ENCODE peak calls at places on chromosomes 7 and 10, in four cellular contexts. F is tibial nerve, B is SJSA1, C is Caco-2. Y is an unnamed sample. For H3K9me3, the result is how much of the 10 kb centered on the place peaks cover.

GRCh38 chr7:99614495-99614894 is 2.3 kb upstream of the ZSCAN25 start:
- DNase-seq in F (no peak), B (no peak), C (no peak), Y (no peak)

GRCh38 chr7:151566897-151567320 is 47.2 kb upstream of the RHEB start:
- DNase-seq in F (no peak), B (no peak), C (no peak), Y (no peak)

GRCh38 chr10:44995914-44996633 is 4.6 kb upstream of the ZNF22 start:
- DNase-seq in F (peak), B (peak), C (no peak), Y (no peak)

GRCh38 chr7:102152672-102153585 is 133.7 kb upstream of the SH2B2 start:
- DNase-seq in F (no peak), B (no peak), C (peak), Y (no peak)

GRCh38 chr7:47516985-47517590 is 64.8 kb downstream of the TNS3 start:
- DNase-seq in F (no peak), B (no peak), C (no peak), Y (no peak)

GRCh38 chr10:122163182-122164027 is 107.7 kb upstream of the BTBD16 start:
- DNase-seq in F (no peak), B (no peak), C (no peak), Y (no peak)

GRCh38 chr7:103727982-103728610 is 261.4 kb downstream of the RELN start:
- DNase-seq in F (no peak), B (no peak), C (no peak), Y (no peak)

GRCh38 chr10:52682766-52683165 is 89.8 kb downstream of the MBL2 start:
- DNase-seq in F (no peak), B (no peak), C (peak), Y (no peak)

GRCh38 chr10:12534824-12535223 is 185.5 kb downstream of the CAMK1D start:
- DNase-seq in F (no peak), B (no peak), C (peak), Y (no peak)

GRCh38 chr7:151343516-151343915 is 1.9 kb downstream of the NUB1 start:
- DNase-seq in F (no peak), B (no peak), C (no peak), Y (no peak)

GRCh38 chr7:77903597-77903996 is 105.0 kb downstream of the PHTF2 start:
- DNase-seq in F (no peak), B (no peak), C (peak), Y (no peak)

GRCh38 chr10:96548589-96548988 is 34.9 kb upstream of the TLL2 start:
- DNase-seq in F (no peak), B (no peak), C (no peak), Y (no peak)

GRCh38 chr7:29314148-29314547 is 119.6 kb downstream of the CHN2 start:
- DNase-seq in F (no peak), B (no peak), C (no peak), Y (no peak)

GRCh38 chr7:129774359-129774758 is 162.8 kb downstream of the NRF1 start:
- DNase-seq in F (no peak), B (no peak), C (no peak), Y (no peak)

GRCh38 chr10:118583611-118584010 is 11.8 kb downstream of the PRLHR start:
- DNase-seq in F (no peak), B (no peak), C (no peak), Y (no peak)

GRCh38 chr10:118584181-118584954 is 11.1 kb downstream of the PRLHR start:
- DNase-seq in F (no peak), B (peak), C (no peak), Y (peak)

GRCh38 chr10:118587881-118588651 is 7.4 kb downstream of the PRLHR start:
- DNase-seq in F (no peak), B (no peak), C (no peak), Y (no peak)

GRCh38 chr10:118585234-118585633 is 10.2 kb downstream of the PRLHR start:
- DNase-seq in F (no peak), B (no peak), C (no peak), Y (no peak)

GRCh38 chr10:118585794-118586193 is 9.7 kb downstream of the PRLHR start:
- DNase-seq in F (no peak), B (no peak), C (no peak), Y (no peak)
- H3K9me3 ChIP-seq in F (under half), B (under half), C (under half), Y (under half)

DNA sequence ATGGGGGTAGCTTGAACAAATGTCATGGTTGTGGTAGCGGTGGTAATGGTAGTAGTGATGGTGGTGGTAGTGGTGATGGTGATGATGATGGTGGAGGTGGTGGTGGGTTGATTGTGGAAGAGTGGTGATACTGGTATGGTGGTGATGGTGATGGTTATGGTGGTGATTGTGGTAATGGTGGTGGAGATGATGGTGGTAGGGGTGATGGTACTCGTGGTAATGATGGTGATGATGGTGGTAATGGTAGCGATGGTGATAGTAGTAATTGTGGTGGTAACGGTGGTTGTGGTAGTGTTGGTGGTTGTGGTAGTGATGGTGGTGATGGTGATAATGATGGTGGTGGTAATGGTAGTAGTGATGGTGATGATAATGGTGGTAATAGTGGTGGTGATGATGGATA is 65.7 kb upstream of the SDK1 start:
- DNase-seq in F (no peak), B (no peak), C (no peak), Y (no peak)
- H3K9me3 ChIP-seq in F (under half), B (under half), C (under half), Y (under half)

DNA sequence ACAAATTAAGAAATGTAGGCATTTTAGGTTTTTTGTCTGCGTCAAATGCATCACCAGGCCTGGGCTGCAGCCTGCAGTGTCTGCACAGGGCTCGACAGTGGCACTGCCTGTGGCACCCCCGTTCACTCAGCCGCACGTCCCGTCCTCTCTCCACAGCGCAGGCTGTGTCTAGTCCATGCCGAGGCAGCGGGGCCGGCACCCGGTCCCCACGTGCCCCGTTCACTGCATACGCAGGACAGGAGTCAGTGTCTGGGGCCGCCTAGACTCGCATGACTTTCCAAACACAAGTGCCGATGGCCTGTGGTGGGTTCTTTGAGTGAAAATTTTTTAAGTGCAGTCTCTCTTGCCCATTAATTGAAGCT is 446.4 kb downstream of the PTPRN2 start:
- DNase-seq in F (no peak), B (no peak), C (no peak), Y (no peak)
- H3K9me3 ChIP-seq in F (under half), B (under half), C (under half), Y (half or more)

GRCh38 chr10:37535459-37536246 is 321.8 kb downstream of the ZNF248 start:
- DNase-seq in F (no peak), B (peak), C (no peak), Y (no peak)

GRCh38 chr10:37534166-37534565 is 323.2 kb downstream of the ZNF248 start:
- DNase-seq in F (no peak), B (no peak), C (no peak), Y (no peak)
- H3K9me3 ChIP-seq in F (under half), B (under half), C (under half), Y (under half)

GRCh38 chr7:25095516-25096345 is 29.3 kb downstream of the CYCS start:
- DNase-seq in F (no peak), B (no peak), C (no peak), Y (no peak)

GRCh38 chr7:25103766-25104165 is 21.3 kb downstream of the CYCS start:
- DNase-seq in F (no peak), B (no peak), C (no peak), Y (no peak)

GRCh38 chr7:25101817-25102216 is 23.2 kb downstream of the CYCS start:
- DNase-seq in F (no peak), B (no peak), C (no peak), Y (no peak)

GRCh38 chr7:25093268-25093802 is 31.7 kb downstream of the CYCS start:
- DNase-seq in F (no peak), B (peak), C (peak), Y (peak)

DNA sequence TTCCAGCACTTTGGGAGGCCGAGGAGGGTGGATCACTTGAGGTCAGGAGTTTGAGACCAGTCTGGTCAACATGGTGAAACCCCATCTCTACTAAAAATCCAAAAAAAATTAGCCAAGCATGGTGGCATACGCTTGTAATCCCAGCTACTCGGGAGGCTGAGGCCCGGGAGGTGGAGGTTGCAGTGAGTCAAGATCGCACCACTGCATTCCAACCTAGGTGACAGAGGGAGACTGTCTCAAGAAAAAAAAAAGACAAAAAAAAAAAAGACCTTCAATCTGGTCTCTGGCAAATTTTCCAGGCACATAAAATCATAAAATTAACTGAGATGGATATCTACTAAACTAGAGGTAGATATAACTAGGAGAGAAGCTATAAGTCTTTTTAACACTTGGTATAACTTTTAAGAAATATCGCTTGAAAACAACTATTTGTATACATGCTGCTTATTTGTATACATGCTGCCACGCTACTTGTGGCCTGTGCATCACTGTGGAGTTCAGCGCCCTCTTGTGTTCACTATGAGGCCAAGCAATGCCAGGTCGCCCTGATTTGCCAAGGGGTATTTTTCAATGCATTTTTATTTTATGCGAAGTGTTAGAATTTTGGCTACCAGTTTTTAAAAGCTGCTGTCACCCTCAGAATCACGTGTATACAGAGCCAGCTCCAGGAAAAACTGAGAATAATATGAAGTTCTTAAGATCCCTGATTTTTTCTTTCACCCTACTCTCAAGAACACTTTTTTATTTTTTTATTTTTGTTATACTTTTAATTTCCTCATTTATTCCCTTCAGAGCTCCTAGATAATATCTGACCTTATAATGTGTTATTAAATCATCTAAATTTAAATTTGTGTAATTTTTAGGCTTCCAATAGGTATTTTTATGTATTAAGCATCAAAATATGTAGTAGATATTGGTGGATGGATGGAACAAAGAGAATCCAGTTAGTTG is 26.7 kb downstream of the CYCS start:
- DNase-seq in F (peak), B (peak), C (peak), Y (peak)
- H3K9me3 ChIP-seq in F (under half), B (under half), C (under half), Y (under half)

DNA sequence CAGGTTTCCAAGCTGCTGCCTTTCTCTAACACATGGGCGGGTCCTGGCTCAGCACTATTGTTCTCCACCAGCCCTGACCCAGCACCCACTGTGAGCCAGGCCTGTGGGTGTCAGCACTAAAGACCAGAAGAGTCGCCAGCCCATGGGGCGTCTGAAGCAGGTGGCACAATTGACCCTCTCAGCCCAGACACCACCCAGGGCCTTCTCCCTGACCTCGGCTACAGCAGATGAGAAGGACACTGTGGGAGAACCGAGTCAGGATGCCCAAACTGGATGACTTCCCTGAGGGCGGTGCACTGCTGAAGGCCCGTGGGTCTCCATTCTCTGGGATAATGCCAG is 97.0 kb downstream of the MKI67 start:
- DNase-seq in F (no peak), B (no peak), C (peak), Y (no peak)
- H3K9me3 ChIP-seq in F (under half), B (under half), C (under half), Y (under half)

DNA sequence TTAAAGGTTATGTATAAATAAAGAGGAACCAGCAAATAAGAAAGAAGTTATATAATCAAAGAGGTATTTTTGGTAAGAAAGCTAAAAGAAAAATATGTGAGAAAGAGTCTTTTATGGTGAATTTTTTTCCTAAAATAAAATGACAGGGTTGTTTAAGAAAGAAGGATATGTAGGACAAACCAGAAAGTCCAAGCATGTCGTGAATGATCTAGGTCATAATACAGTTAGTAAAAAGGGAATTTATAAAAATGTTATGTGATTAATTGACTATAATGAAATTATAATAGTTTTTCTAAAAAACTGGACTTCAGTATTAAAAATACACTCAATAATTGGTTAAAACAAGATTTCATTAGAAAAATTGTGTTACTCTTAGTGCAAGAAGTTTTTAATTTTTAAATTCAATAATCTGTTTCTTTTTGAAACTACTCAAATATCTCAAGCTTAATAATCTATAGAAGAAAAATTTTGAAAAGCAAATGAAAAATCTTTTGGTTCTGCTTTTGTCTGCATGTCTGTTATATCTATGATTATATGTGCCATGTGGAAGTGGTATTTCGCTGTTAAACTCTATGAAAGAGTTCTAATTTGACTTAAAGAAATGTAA is 23.3 kb downstream of the AVL9 start:
- DNase-seq in F (no peak), B (peak), C (no peak), Y (no peak)
- H3K9me3 ChIP-seq in F (under half), B (under half), C (under half), Y (under half)

Y was measured in AG04450.